ENCODE peak calls at places on chromosomes 4 and X, in seven cellular contexts. D is NCI-H510A treated with DMSO at 0.1 percent for 48 hours; Y is naive thymus-derived CD4-positive, alpha-beta T cell; I is epithelial cell of prostate; F is amniotic stem cell; T is colonic mucosa; K is NCI-H526. G is an unnamed sample.

GRCh38 chrX:4043951-4044350 is 330.5 kb upstream of the PRKX start:
- DNase-seq in F (no peak), Y (no peak), K (no peak), T (peak), D (peak), I (no peak), G (no peak)

GRCh38 chrX:150038356-150038755 is 100.1 kb upstream of the EOLA2 start:
- DNase-seq in K (no peak), T (no peak), D (no peak), I (no peak), Y (no peak), F (no peak), G (no peak)

GRCh38 chrX:49072712-49073095 is 1.1 kb downstream of the PRAF2 start:
- DNase-seq in F (no peak), D (no peak), T (no peak), K (no peak), I (no peak), Y (no peak), G (no peak)

GRCh38 chr4:6873792-6874461 is 35.7 kb upstream of the TBC1D14 start:
- DNase-seq in I (no peak), F (peak), K (peak), D (peak), T (peak), Y (peak), G (peak)

GRCh38 chrX:12700745-12701144 is 90.5 kb upstream of the PRPS2 start:
- DNase-seq in D (no peak), T (no peak), K (no peak), I (no peak), F (no peak), Y (no peak), G (no peak)

GRCh38 chr4:147840846-147841732 is 109.2 kb downstream of the ARHGAP10 start:
- DNase-seq in D (no peak), I (no peak), K (no peak), Y (no peak), T (no peak), F (no peak), G (no peak)

GRCh38 chr4:152729466-152729865 is 49.7 kb upstream of the TMEM154 start:
- DNase-seq in D (no peak), Y (no peak), I (peak), K (no peak), F (no peak), T (no peak), G (no peak)

GRCh38 chrX:21176927-21177571 is 197.2 kb upstream of the CNKSR2 start:
- DNase-seq in F (no peak), K (no peak), I (no peak), D (no peak), T (no peak), Y (no peak), G (no peak)

GRCh38 chr4:121200795-121201472 is 36.8 kb upstream of the TNIP3 start:
- DNase-seq in T (no peak), Y (no peak), K (no peak), I (no peak), D (no peak), F (no peak), G (no peak)

GRCh38 chr4:8245879-8246833 is 23.4 kb upstream of the HTRA3 start:
- DNase-seq in Y (no peak), I (no peak), D (no peak), T (no peak), F (no peak), K (no peak), G (no peak)

GRCh38 chr4:87559090-87559837 is 30.1 kb upstream of the SPARCL1 start:
- DNase-seq in D (peak), Y (peak), K (peak), T (no peak), F (no peak), I (no peak), G (no peak)

GRCh38 chr4:175109933-175110332 is 191.8 kb downstream of the ADAM29 start:
- DNase-seq in D (no peak), I (no peak), K (no peak), T (no peak), Y (no peak), F (no peak), G (no peak)

GRCh38 chrX:54043696-54044125 is 562 bp downstream of the PHF8 start:
- DNase-seq in D (no peak), T (peak), I (no peak), K (no peak), F (no peak), Y (no peak), G (peak)